ENCODE peak calls at places on chromosomes 13 and 19, in ten cellular contexts. Q is putamen; V is lower lobe of right lung; S is T-cell; H is Calu3; D is fibroblast of pulmonary artery; Y is transverse colon; N is activated CD8-positive, alpha-beta memory T cell treated with anti-CD3 and anti-CD28 coated beads for 1 hour; U is NCI-H345; A is brain microvascular endothelial cell. L is an unnamed sample.
A peak's percentile ranks its signal among the peaks of the same experiment; 100 is the strongest.

GRCh38 chr19:41601771-41602170 is 25.1 kb downstream of the CEACAM4 start:
- DNase-seq in S (no peak), V (no peak), U (no peak), Q (no peak), Y (no peak), A (no peak), D (no peak), H (no peak), N (no peak), L (no peak)

GRCh38 chr19:23991170-23991569 is 76.5 kb downstream of the ZNF726 start:
- DNase-seq in Q (no peak), D (peak; percentile 38), H (peak; percentile 27), V (no peak), Y (no peak), S (no peak), N (no peak), U (peak; percentile 96), A (peak; percentile 8), L (no peak)

GRCh38 chr19:10206226-10206873 is 11.6 kb upstream of the DNMT1 start:
- DNase-seq in V (peak; percentile 72), S (no peak), U (no peak), N (no peak), H (peak; percentile 70), D (peak; percentile 63), A (peak; percentile 38), Y (no peak), Q (no peak), L (no peak)

GRCh38 chr19:49210108-49210900 is 52.7 kb downstream of the TRPM4 start:
- DNase-seq in A (no peak), U (no peak), N (no peak), Y (peak; percentile 42), H (peak; percentile 34), S (no peak), Q (no peak), V (peak; percentile 60), D (no peak), L (no peak)

GRCh38 chr19:53696951-53697350 is 65.2 kb downstream of the DPRX start:
- DNase-seq in Y (no peak), Q (no peak), N (no peak), V (no peak), A (no peak), H (no peak), D (peak; percentile 2), U (no peak), S (no peak), L (no peak)

GRCh38 chr19:6062961-6063575 is 47.2 kb downstream of the RFX2 start:
- DNase-seq in H (no peak), U (no peak), S (no peak), Y (peak; percentile 8), V (no peak), N (no peak), D (no peak), Q (no peak), A (no peak), L (no peak)

GRCh38 chr19:49924004-49924880 is 4.8 kb upstream of the ATF5 start:
- DNase-seq in Y (peak; percentile 33), N (no peak), S (no peak), H (no peak), U (no peak), V (no peak), A (no peak), D (no peak), Q (no peak), L (no peak)

GRCh38 chr13:98060282-98060681 is 82.6 kb upstream of the FARP1 start:
- DNase-seq in U (no peak), N (no peak), A (no peak), S (no peak), D (no peak), Y (no peak), V (no peak), Q (no peak), H (no peak), L (no peak)

GRCh38 chr19:55080915-55081772 is 5.5 kb downstream of the EPS8L1 start:
- DNase-seq in A (peak; percentile 73), D (peak; percentile 70), Q (no peak), S (peak; percentile 91), V (peak; percentile 90), N (peak; percentile 79), H (no peak), Y (peak; percentile 93), U (peak; percentile 78), L (peak; percentile 82)

GRCh38 chr13:74288361-74288911 is 154.2 kb upstream of the KLF12 start:
- DNase-seq in S (peak; percentile 9), A (no peak), D (no peak), Y (peak; percentile 49), Q (peak; percentile 32), U (peak; percentile 81), N (no peak), H (peak; percentile 1), V (no peak), L (peak; percentile 0)

GRCh38 chr13:68128297-68128915 is 898.3 kb upstream of the PCDH9 start:
- DNase-seq in V (peak; percentile 32), Y (no peak), D (no peak), N (no peak), U (no peak), S (no peak), H (no peak), Q (no peak), A (no peak), L (no peak)

GRCh38 chr13:38690231-38690630 is 3.4 kb downstream of the FREM2 start:
- DNase-seq in S (no peak), Y (no peak), U (no peak), A (no peak), N (no peak), V (no peak), H (no peak), Q (no peak), D (no peak), L (no peak)

GRCh38 chr13:24097667-24098066 is 62.9 kb upstream of the SPATA13 start:
- DNase-seq in U (no peak), A (no peak), S (no peak), H (no peak), Q (no peak), N (no peak), Y (no peak), V (no peak), D (no peak), L (no peak)

L was measured in activated CD4-positive, alpha-beta T cell treated with anti-CD3 and anti-CD28 coated beads, Interleukin-2, amount 50 U/mL, for 4 hours.